ENCODE peak calls at places on chromosomes 5 and 9, in nine cellular contexts. One of them, this sample, is unnamed.

GRCh38 chr5:1789838-1790462 is 9.7 kb downstream of the MRPL36 start:
- DNase-seq in Calu3: no peak
- DNase-seq in neuronal stem cell: no peak
- DNase-seq in spleen: no peak
- DNase-seq in uterus: no peak
- DNase-seq in NCI-H2171 treated with DMSO at 0.1 percent for 48 hours: no peak
- DNase-seq in bronchial epithelial cell: peak
- DNase-seq in iris pigment epithelial cell: peak
- DNase-seq in posterior cingulate gyrus: no peak
- DNase-seq in this sample: no peak

GRCh38 chr9:87513171-87513570 is 15.5 kb downstream of the DAPK1 start:
- DNase-seq in Calu3: no peak
- DNase-seq in neuronal stem cell: no peak
- DNase-seq in spleen: no peak
- DNase-seq in uterus: no peak
- DNase-seq in NCI-H2171 treated with DMSO at 0.1 percent for 48 hours: no peak
- DNase-seq in bronchial epithelial cell: no peak
- DNase-seq in iris pigment epithelial cell: peak
- DNase-seq in posterior cingulate gyrus: no peak
- DNase-seq in this sample: no peak

GRCh38 chr5:150109921-150110320 is 23.6 kb upstream of the CSF1R start:
- DNase-seq in Calu3: no peak
- DNase-seq in neuronal stem cell: no peak
- DNase-seq in spleen: no peak
- DNase-seq in uterus: no peak
- DNase-seq in NCI-H2171 treated with DMSO at 0.1 percent for 48 hours: peak
- DNase-seq in bronchial epithelial cell: peak
- DNase-seq in iris pigment epithelial cell: no peak
- DNase-seq in posterior cingulate gyrus: no peak
- DNase-seq in this sample: peak

GRCh38 chr9:122904466-122904822 is 715 bp downstream of the RC3H2 start:
- DNase-seq in Calu3: peak
- DNase-seq in neuronal stem cell: no peak
- DNase-seq in spleen: no peak
- DNase-seq in uterus: peak
- DNase-seq in NCI-H2171 treated with DMSO at 0.1 percent for 48 hours: peak
- DNase-seq in bronchial epithelial cell: no peak
- DNase-seq in iris pigment epithelial cell: peak
- DNase-seq in posterior cingulate gyrus: no peak
- DNase-seq in this sample: peak

GRCh38 chr9:136665704-136666363 is 3.1 kb downstream of the EGFL7 start:
- DNase-seq in Calu3: no peak
- DNase-seq in neuronal stem cell: no peak
- DNase-seq in spleen: no peak
- DNase-seq in uterus: no peak
- DNase-seq in NCI-H2171 treated with DMSO at 0.1 percent for 48 hours: no peak
- DNase-seq in bronchial epithelial cell: no peak
- DNase-seq in iris pigment epithelial cell: no peak
- DNase-seq in posterior cingulate gyrus: no peak
- DNase-seq in this sample: peak

GRCh38 chr9:98310752-98311392 is 55.4 kb upstream of the TBC1D2 start:
- DNase-seq in Calu3: no peak
- DNase-seq in neuronal stem cell: no peak
- DNase-seq in spleen: peak
- DNase-seq in uterus: no peak
- DNase-seq in NCI-H2171 treated with DMSO at 0.1 percent for 48 hours: no peak
- DNase-seq in bronchial epithelial cell: no peak
- DNase-seq in iris pigment epithelial cell: peak
- DNase-seq in posterior cingulate gyrus: no peak
- DNase-seq in this sample: no peak

GRCh38 chr9:103713631-103714030 is 380.5 kb upstream of the SMC2 start:
- DNase-seq in Calu3: no peak
- DNase-seq in neuronal stem cell: no peak
- DNase-seq in spleen: no peak
- DNase-seq in uterus: no peak
- DNase-seq in NCI-H2171 treated with DMSO at 0.1 percent for 48 hours: no peak
- DNase-seq in bronchial epithelial cell: peak
- DNase-seq in iris pigment epithelial cell: peak
- DNase-seq in posterior cingulate gyrus: no peak
- DNase-seq in this sample: no peak

GRCh38 chr5:150000990-150001659 is 586 bp downstream of the HMGXB3 start:
- DNase-seq in Calu3: peak
- DNase-seq in neuronal stem cell: peak
- DNase-seq in spleen: peak
- DNase-seq in uterus: no peak
- DNase-seq in NCI-H2171 treated with DMSO at 0.1 percent for 48 hours: no peak
- DNase-seq in bronchial epithelial cell: peak
- DNase-seq in iris pigment epithelial cell: peak
- DNase-seq in posterior cingulate gyrus: no peak
- DNase-seq in this sample: peak

GRCh38 chr5:68911840-68912690 is 181.7 kb upstream of the SLC30A5 start:
- DNase-seq in Calu3: no peak
- DNase-seq in neuronal stem cell: no peak
- DNase-seq in spleen: no peak
- DNase-seq in uterus: no peak
- DNase-seq in NCI-H2171 treated with DMSO at 0.1 percent for 48 hours: no peak
- DNase-seq in bronchial epithelial cell: peak
- DNase-seq in iris pigment epithelial cell: peak
- DNase-seq in posterior cingulate gyrus: no peak
- DNase-seq in this sample: no peak

GRCh38 chr5:73856972-73857371 is 231.0 kb downstream of the ARHGEF28 start:
- DNase-seq in Calu3: no peak
- DNase-seq in neuronal stem cell: no peak
- DNase-seq in spleen: no peak
- DNase-seq in uterus: no peak
- DNase-seq in NCI-H2171 treated with DMSO at 0.1 percent for 48 hours: no peak
- DNase-seq in bronchial epithelial cell: no peak
- DNase-seq in iris pigment epithelial cell: peak
- DNase-seq in posterior cingulate gyrus: no peak
- DNase-seq in this sample: no peak

GRCh38 chr5:180555168-180555921 is 36.0 kb downstream of the SCGB3A1 start:
- DNase-seq in Calu3: no peak
- DNase-seq in neuronal stem cell: no peak
- DNase-seq in spleen: no peak
- DNase-seq in uterus: no peak
- DNase-seq in NCI-H2171 treated with DMSO at 0.1 percent for 48 hours: no peak
- DNase-seq in bronchial epithelial cell: peak
- DNase-seq in iris pigment epithelial cell: peak
- DNase-seq in posterior cingulate gyrus: no peak
- DNase-seq in this sample: no peak

GRCh38 chr9:33748633-33749304 is 46.6 kb upstream of the PRSS3 start:
- DNase-seq in Calu3: no peak
- DNase-seq in neuronal stem cell: no peak
- DNase-seq in spleen: no peak
- DNase-seq in uterus: no peak
- DNase-seq in NCI-H2171 treated with DMSO at 0.1 percent for 48 hours: no peak
- DNase-seq in bronchial epithelial cell: no peak
- DNase-seq in iris pigment epithelial cell: no peak
- DNase-seq in posterior cingulate gyrus: no peak
- DNase-seq in this sample: no peak

GRCh38 chr9:15882883-15883282 is 330.0 kb downstream of the CCDC171 start:
- DNase-seq in Calu3: no peak
- DNase-seq in neuronal stem cell: no peak
- DNase-seq in spleen: no peak
- DNase-seq in uterus: no peak
- DNase-seq in NCI-H2171 treated with DMSO at 0.1 percent for 48 hours: no peak
- DNase-seq in bronchial epithelial cell: no peak
- DNase-seq in iris pigment epithelial cell: no peak
- DNase-seq in posterior cingulate gyrus: no peak
- DNase-seq in this sample: no peak

GRCh38 chr9:83466877-83467276 is 71.3 kb downstream of the FRMD3 start:
- DNase-seq in Calu3: no peak
- DNase-seq in neuronal stem cell: no peak
- DNase-seq in spleen: no peak
- DNase-seq in uterus: no peak
- DNase-seq in NCI-H2171 treated with DMSO at 0.1 percent for 48 hours: peak
- DNase-seq in bronchial epithelial cell: no peak
- DNase-seq in iris pigment epithelial cell: no peak
- DNase-seq in posterior cingulate gyrus: no peak
- DNase-seq in this sample: no peak

GRCh38 chr9:133787749-133788015 is 49.5 kb upstream of the SARDH start:
- DNase-seq in Calu3: no peak
- DNase-seq in neuronal stem cell: no peak
- DNase-seq in spleen: peak
- DNase-seq in uterus: no peak
- DNase-seq in NCI-H2171 treated with DMSO at 0.1 percent for 48 hours: no peak
- DNase-seq in bronchial epithelial cell: peak
- DNase-seq in iris pigment epithelial cell: peak
- DNase-seq in posterior cingulate gyrus: no peak
- DNase-seq in this sample: peak

GRCh38 chr9:32928912-32929311 is 72.5 kb downstream of the APTX start:
- DNase-seq in Calu3: no peak
- DNase-seq in neuronal stem cell: no peak
- DNase-seq in spleen: no peak
- DNase-seq in uterus: no peak
- DNase-seq in NCI-H2171 treated with DMSO at 0.1 percent for 48 hours: peak
- DNase-seq in bronchial epithelial cell: peak
- DNase-seq in iris pigment epithelial cell: no peak
- DNase-seq in posterior cingulate gyrus: no peak
- DNase-seq in this sample: no peak

GRCh38 chr5:154654484-154655375 is 100.4 kb upstream of the LARP1 start:
- DNase-seq in Calu3: no peak
- DNase-seq in neuronal stem cell: no peak
- DNase-seq in spleen: no peak
- DNase-seq in uterus: no peak
- DNase-seq in NCI-H2171 treated with DMSO at 0.1 percent for 48 hours: no peak
- DNase-seq in bronchial epithelial cell: no peak
- DNase-seq in iris pigment epithelial cell: peak
- DNase-seq in posterior cingulate gyrus: no peak
- DNase-seq in this sample: no peak

This sample was measured in DMS53.